ENCODE peak calls at places on chromosome 22, in four cellular contexts. L is mesendoderm; X is HS-27A; N is stimulated activated naive CD4-positive, alpha-beta T cell treated with Interleukin-2 at 50 U/mL for 16 hours. R is an unnamed sample.
A peak's percentile ranks its signal among the peaks of the same experiment; 100 is the strongest.

GRCh38 chr22:46105494-46106278 is 44.6 kb upstream of the PPARA start:
- DNase-seq in L (no peak), N (no peak), X (no peak), R (no peak)

GRCh38 chr22:27122561-27122960 is 465.2 kb downstream of the MIAT start:
- DNase-seq in N (no peak), L (no peak), X (no peak), R (no peak)

GRCh38 chr22:50014655-50015401 is 2.3 kb upstream of the IL17REL start:
- DNase-seq in L (no peak), X (no peak), N (peak; percentile 6), R (peak; percentile 11)

GRCh38 chr22:23064381-23065068 is 5.8 kb upstream of the GNAZ start:
- DNase-seq in N (no peak), L (no peak), X (no peak), R (no peak)

GRCh38 chr22:23113067-23113846 is 28.5 kb downstream of the RSPH14 start:
- DNase-seq in X (no peak), L (no peak), N (no peak), R (no peak)

GRCh38 chr22:33921576-33922181 is 1.4 kb upstream of the LARGE1 start:
- DNase-seq in N (no peak), X (no peak), L (peak; percentile 82), R (no peak)

GRCh38 chr22:40628354-40629042 is 8.0 kb downstream of the MRTFA start:
- DNase-seq in L (no peak), N (no peak), X (no peak), R (no peak)

GRCh38 chr22:47151490-47151889 is 389.0 kb downstream of the TBC1D22A start:
- DNase-seq in L (peak; percentile 22), X (no peak), N (no peak), R (no peak)

GRCh38 chr22:22694106-22694505 is 49.7 kb downstream of the GGTLC2 start:
- DNase-seq in L (no peak), N (no peak), X (no peak), R (no peak)

GRCh38 chr22:41480397-41480735 is 11.4 kb downstream of the ACO2 start:
- DNase-seq in N (no peak), L (no peak), X (no peak), R (no peak)

GRCh38 chr22:37827056-37827455 is 3.9 kb downstream of the GALR3 start:
- DNase-seq in N (no peak), L (no peak), X (no peak), R (no peak)

GRCh38 chr22:23219787-23220484 is 39.6 kb downstream of the BCR start:
- DNase-seq in L (peak; percentile 79), X (no peak), N (peak; percentile 55), R (no peak)

GRCh38 chr22:42937164-42937854 is 77.6 kb downstream of the PACSIN2 start:
- DNase-seq in N (peak; percentile 2), X (peak; percentile 35), L (peak; percentile 23), R (no peak)

GRCh38 chr22:24326266-24326665 is 55.6 kb downstream of the SPECC1L start:
- DNase-seq in L (peak; percentile 88), X (no peak), N (no peak), R (no peak)

GRCh38 chr22:49176956-49177355 is 650.7 kb downstream of the BRD1 start:
- DNase-seq in X (no peak), L (no peak), N (no peak), R (no peak)

GRCh38 chr22:34931026-34931425 is 134.9 kb upstream of the ISX start:
- DNase-seq in L (no peak), N (no peak), X (no peak), R (no peak)

GRCh38 chr22:27405672-27406388 is 395.7 kb downstream of the MN1 start:
- DNase-seq in N (no peak), X (no peak), L (peak; percentile 67), R (no peak)

GRCh38 chr22:19175602-19176174 is 2.8 kb downstream of the SLC25A1 start:
- DNase-seq in L (no peak), N (no peak), X (no peak), R (no peak)

GRCh38 chr22:34072585-34072984 is 152.3 kb upstream of the LARGE1 start:
- DNase-seq in L (no peak), X (no peak), N (no peak), R (no peak)

GRCh38 chr22:17350292-17350691 is 19.0 kb upstream of the CECR2 start:
- DNase-seq in X (no peak), N (no peak), L (no peak), R (no peak)

GRCh38 chr22:46136539-46137217 is 13.6 kb upstream of the PPARA start:
- DNase-seq in L (no peak), X (no peak), N (no peak), R (no peak)

GRCh38 chr22:17035246-17035645 is 27.2 kb upstream of the GAB4 start:
- DNase-seq in N (no peak), L (no peak), X (no peak), R (no peak)

GRCh38 chr22:50218996-50219727 is 18.4 kb downstream of the SELENOO start:
- DNase-seq in L (peak; percentile 49), N (no peak), X (no peak), R (no peak)